ENCODE peak calls at places on chromosome 3, in four cellular contexts. M is mesendoderm, A is globus pallidus, R is cerebellar cortex. S is an unnamed sample.

GRCh38 chr3:123339302-123339701 is 109.6 kb downstream of the ADCY5 start:
- DNase-seq in M (no peak), A (no peak), R (no peak), S (no peak)

GRCh38 chr3:195811756-195812155 is at the start of gene MUC4:
- DNase-seq in M (peak), A (no peak), R (no peak), S (no peak)

GRCh38 chr3:32249184-32249782 is 10.8 kb downstream of the CMTM8 start:
- DNase-seq in M (no peak), A (no peak), R (no peak), S (no peak)

GRCh38 chr3:194485876-194486539 is 794 bp downstream of the ATP13A3 start:
- DNase-seq in M (no peak), A (peak), R (peak), S (peak)

GRCh38 chr3:49237344-49237743 is 39.7 kb downstream of the C3orf62 start:
- DNase-seq in M (no peak), A (no peak), R (no peak), S (no peak)

GRCh38 chr3:69354948-69355347 is 30.9 kb downstream of the FRMD4B start:
- DNase-seq in M (no peak), A (peak), R (no peak), S (no peak)

GRCh38 chr3:99286266-99286845 is 352.0 kb upstream of the COL8A1 start:
- DNase-seq in M (no peak), A (no peak), R (no peak), S (no peak)

GRCh38 chr3:37905987-37906674 is 44.5 kb downstream of the CTDSPL start:
- DNase-seq in M (no peak), A (peak), R (peak), S (no peak)

GRCh38 chr3:40878464-40878905 is 320.8 kb upstream of the CTNNB1 start:
- DNase-seq in M (no peak), A (no peak), R (no peak), S (no peak)

GRCh38 chr3:16411450-16411849 is 102.0 kb downstream of the RFTN1 start:
- DNase-seq in M (no peak), A (no peak), R (no peak), S (no peak)

GRCh38 chr3:82353281-82354171 is 592.1 kb upstream of the GBE1 start:
- DNase-seq in M (no peak), A (no peak), R (peak), S (no peak)

GRCh38 chr3:13092621-13093339 is 19.6 kb upstream of the IQSEC1 start:
- DNase-seq in M (no peak), A (no peak), R (peak), S (peak)

GRCh38 chr3:168989396-168989795 is 674.1 kb downstream of the MECOM start:
- DNase-seq in M (no peak), A (no peak), R (no peak), S (no peak)

GRCh38 chr3:196650740-196651311 is 11.3 kb downstream of the NRROS start:
- DNase-seq in M (no peak), A (no peak), R (no peak), S (no peak)

S was measured in cerebellum.